ENCODE peak calls at places on chromosomes 6 and 20, in eight cellular contexts. One of them, this sample, is unnamed.

GRCh38 chr6:3431994-3432393 is 24.9 kb downstream of the SLC22A23 start:
- DNase-seq in IMR-90: no peak
- DNase-seq in testis: no peak
- DNase-seq in Peyer's patch: no peak
- DNase-seq in A549: no peak
- DNase-seq in HepG2: no peak
- DNase-seq in body of pancreas: no peak
- DNase-seq in tibial nerve: no peak
- DNase-seq in this sample: no peak

GRCh38 chr6:47023543-47023942 is 18.6 kb downstream of the ADGRF1 start:
- DNase-seq in IMR-90: no peak
- DNase-seq in testis: no peak
- DNase-seq in Peyer's patch: no peak
- DNase-seq in A549: no peak
- DNase-seq in HepG2: no peak
- DNase-seq in body of pancreas: no peak
- DNase-seq in tibial nerve: no peak
- DNase-seq in this sample: no peak

GRCh38 chr20:57308451-57309410 is 20.9 kb upstream of the SPO11 start:
- DNase-seq in IMR-90: no peak
- DNase-seq in testis: no peak
- DNase-seq in Peyer's patch: no peak
- DNase-seq in A549: no peak
- DNase-seq in HepG2: no peak
- DNase-seq in body of pancreas: no peak
- DNase-seq in tibial nerve: no peak
- DNase-seq in this sample: no peak

GRCh38 chr6:144619983-144620382 is 334.8 kb downstream of the UTRN start:
- DNase-seq in IMR-90: peak; percentile 8
- DNase-seq in testis: no peak
- DNase-seq in Peyer's patch: no peak
- DNase-seq in A549: no peak
- DNase-seq in HepG2: no peak
- DNase-seq in body of pancreas: no peak
- DNase-seq in tibial nerve: no peak
- DNase-seq in this sample: no peak

GRCh38 chr20:22333885-22334545 is 250.4 kb downstream of the FOXA2 start:
- DNase-seq in IMR-90: peak; percentile 47
- DNase-seq in testis: peak; percentile 82
- DNase-seq in Peyer's patch: peak; percentile 24
- DNase-seq in A549: peak; percentile 96
- DNase-seq in HepG2: peak; percentile 71
- DNase-seq in body of pancreas: peak; percentile 69
- DNase-seq in tibial nerve: peak; percentile 18
- DNase-seq in this sample: peak; percentile 69

GRCh38 chr6:22113046-22113766 is 183.6 kb downstream of the PRL start:
- DNase-seq in IMR-90: peak; percentile 100
- DNase-seq in testis: no peak
- DNase-seq in Peyer's patch: no peak
- DNase-seq in A549: peak; percentile 55
- DNase-seq in HepG2: no peak
- DNase-seq in body of pancreas: no peak
- DNase-seq in tibial nerve: no peak
- DNase-seq in this sample: no peak

GRCh38 chr6:71466362-71466761 is 177.8 kb downstream of the OGFRL1 start:
- DNase-seq in IMR-90: no peak
- DNase-seq in testis: no peak
- DNase-seq in Peyer's patch: no peak
- DNase-seq in A549: no peak
- DNase-seq in HepG2: no peak
- DNase-seq in body of pancreas: no peak
- DNase-seq in tibial nerve: no peak
- DNase-seq in this sample: no peak

GRCh38 chr20:57851786-57852185 is 142.0 kb upstream of the PMEPA1 start:
- DNase-seq in IMR-90: no peak
- DNase-seq in testis: no peak
- DNase-seq in Peyer's patch: no peak
- DNase-seq in A549: no peak
- DNase-seq in HepG2: no peak
- DNase-seq in body of pancreas: no peak
- DNase-seq in tibial nerve: no peak
- DNase-seq in this sample: no peak

GRCh38 chr6:27250955-27251671 is 3.6 kb downstream of the PRSS16 start:
- DNase-seq in IMR-90: no peak
- DNase-seq in testis: peak; percentile 93
- DNase-seq in Peyer's patch: peak; percentile 87
- DNase-seq in A549: peak; percentile 88
- DNase-seq in HepG2: no peak
- DNase-seq in body of pancreas: peak; percentile 97
- DNase-seq in tibial nerve: no peak
- DNase-seq in this sample: no peak

GRCh38 chr20:51020657-51021056 is 2.2 kb downstream of the KCNG1 start:
- DNase-seq in IMR-90: no peak
- DNase-seq in testis: no peak
- DNase-seq in Peyer's patch: no peak
- DNase-seq in A549: no peak
- DNase-seq in HepG2: no peak
- DNase-seq in body of pancreas: no peak
- DNase-seq in tibial nerve: no peak
- DNase-seq in this sample: no peak

GRCh38 chr6:155085582-155086253 is 90.6 kb downstream of the TIAM2 start:
- DNase-seq in IMR-90: peak; percentile 58
- DNase-seq in testis: peak; percentile 27
- DNase-seq in Peyer's patch: no peak
- DNase-seq in A549: peak; percentile 9
- DNase-seq in HepG2: peak; percentile 77
- DNase-seq in body of pancreas: peak; percentile 73
- DNase-seq in tibial nerve: no peak
- DNase-seq in this sample: peak; percentile 7

GRCh38 chr6:79813854-79814477 is 133.4 kb downstream of the ELOVL4 start:
- DNase-seq in IMR-90: peak; percentile 61
- DNase-seq in testis: peak; percentile 91
- DNase-seq in Peyer's patch: peak; percentile 70
- DNase-seq in A549: peak; percentile 8
- DNase-seq in HepG2: peak; percentile 54
- DNase-seq in body of pancreas: peak; percentile 81
- DNase-seq in tibial nerve: peak; percentile 69
- DNase-seq in this sample: peak; percentile 54

GRCh38 chr6:110944681-110945151 is 13.8 kb upstream of the GTF3C6 start:
- DNase-seq in IMR-90: peak; percentile 93
- DNase-seq in testis: no peak
- DNase-seq in Peyer's patch: no peak
- DNase-seq in A549: peak; percentile 70
- DNase-seq in HepG2: peak; percentile 9
- DNase-seq in body of pancreas: no peak
- DNase-seq in tibial nerve: no peak
- DNase-seq in this sample: peak; percentile 59

GRCh38 chr6:104462811-104463599 is 396.7 kb downstream of the HACE1 start:
- DNase-seq in IMR-90: no peak
- DNase-seq in testis: no peak
- DNase-seq in Peyer's patch: no peak
- DNase-seq in A549: no peak
- DNase-seq in HepG2: peak; percentile 34
- DNase-seq in body of pancreas: no peak
- DNase-seq in tibial nerve: no peak
- DNase-seq in this sample: no peak

GRCh38 chr6:155303361-155303870 is 10.9 kb downstream of the TFB1M start:
- DNase-seq in IMR-90: peak; percentile 30
- DNase-seq in testis: no peak
- DNase-seq in Peyer's patch: no peak
- DNase-seq in A549: no peak
- DNase-seq in HepG2: no peak
- DNase-seq in body of pancreas: no peak
- DNase-seq in tibial nerve: no peak
- DNase-seq in this sample: no peak

GRCh38 chr6:120378582-120379220 is 955.6 kb downstream of the TBC1D32 start:
- DNase-seq in IMR-90: no peak
- DNase-seq in testis: peak; percentile 21
- DNase-seq in Peyer's patch: no peak
- DNase-seq in A549: peak; percentile 6
- DNase-seq in HepG2: peak; percentile 72
- DNase-seq in body of pancreas: peak; percentile 13
- DNase-seq in tibial nerve: no peak
- DNase-seq in this sample: peak; percentile 7

GRCh38 chr6:134910596-134910935 is 39.3 kb downstream of the ALDH8A1 start:
- DNase-seq in IMR-90: no peak
- DNase-seq in testis: no peak
- DNase-seq in Peyer's patch: no peak
- DNase-seq in A549: no peak
- DNase-seq in HepG2: no peak
- DNase-seq in body of pancreas: no peak
- DNase-seq in tibial nerve: no peak
- DNase-seq in this sample: no peak

DNA sequence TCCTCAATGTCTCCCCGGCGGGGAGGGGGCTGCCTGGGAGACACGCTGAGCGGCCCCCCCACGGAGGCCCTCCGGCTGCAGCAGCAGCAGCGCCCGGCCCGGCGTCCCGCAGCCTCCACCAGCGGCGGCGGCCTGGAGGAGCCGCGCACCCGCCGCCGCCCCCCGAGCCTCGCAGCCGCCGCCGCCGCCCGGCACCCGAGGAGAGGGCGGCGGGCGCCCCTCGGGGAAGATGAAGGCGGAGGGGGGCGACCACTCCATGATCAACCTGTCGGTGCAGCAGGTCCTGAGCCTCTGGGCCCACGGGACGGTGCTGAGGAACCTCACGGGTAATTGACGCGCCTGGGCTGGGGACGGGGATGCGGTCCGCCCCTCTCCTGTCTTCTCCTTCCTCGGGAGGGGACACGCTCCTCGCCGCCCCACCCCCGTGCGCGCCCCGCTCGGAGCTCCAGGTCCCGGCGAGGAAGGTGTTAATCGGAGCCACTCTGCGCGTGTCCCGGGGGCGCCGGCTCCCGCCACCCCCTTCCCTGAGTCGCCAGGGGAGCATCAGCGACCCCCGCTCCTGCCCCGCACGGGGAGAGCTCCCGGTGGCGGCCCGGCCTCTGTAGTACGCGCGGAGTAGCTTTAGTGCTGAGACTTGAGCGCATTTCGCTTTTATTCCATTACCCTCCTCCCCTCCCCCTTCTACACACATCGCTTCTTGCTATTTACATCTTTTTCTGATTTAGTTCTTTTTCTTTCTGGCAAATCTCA is 675 bp downstream of the TMEM170B start:
- DNase-seq in IMR-90: no peak
- DNase-seq in testis: peak; percentile 36
- DNase-seq in Peyer's patch: peak; percentile 19
- DNase-seq in A549: peak; percentile 8
- DNase-seq in HepG2: no peak
- DNase-seq in body of pancreas: peak; percentile 29
- DNase-seq in tibial nerve: no peak
- DNase-seq in this sample: peak; percentile 36
- TF ChIP-seq POLR2A in IMR-90: no peak
- TF ChIP-seq POLR2A in testis: no peak
- TF ChIP-seq POLR2A in Peyer's patch: no peak
- TF ChIP-seq POLR2A in A549: no peak
- TF ChIP-seq POLR2A in HepG2: no peak
- TF ChIP-seq POLR2A in body of pancreas: peak; percentile 71
- TF ChIP-seq POLR2A in tibial nerve: no peak
- TF ChIP-seq POLR2A in this sample: no peak

GRCh38 chr6:30847971-30848441 is 36.3 kb upstream of the DDR1 start:
- DNase-seq in IMR-90: no peak
- DNase-seq in testis: no peak
- DNase-seq in Peyer's patch: no peak
- DNase-seq in A549: no peak
- DNase-seq in HepG2: no peak
- DNase-seq in body of pancreas: no peak
- DNase-seq in tibial nerve: no peak
- DNase-seq in this sample: no peak
- TF ChIP-seq POLR2A in IMR-90: no peak
- TF ChIP-seq POLR2A in testis: no peak
- TF ChIP-seq POLR2A in Peyer's patch: no peak
- TF ChIP-seq POLR2A in A549: no peak
- TF ChIP-seq POLR2A in HepG2: no peak
- TF ChIP-seq POLR2A in body of pancreas: no peak
- TF ChIP-seq POLR2A in tibial nerve: no peak
- TF ChIP-seq POLR2A in this sample: no peak

DNA sequence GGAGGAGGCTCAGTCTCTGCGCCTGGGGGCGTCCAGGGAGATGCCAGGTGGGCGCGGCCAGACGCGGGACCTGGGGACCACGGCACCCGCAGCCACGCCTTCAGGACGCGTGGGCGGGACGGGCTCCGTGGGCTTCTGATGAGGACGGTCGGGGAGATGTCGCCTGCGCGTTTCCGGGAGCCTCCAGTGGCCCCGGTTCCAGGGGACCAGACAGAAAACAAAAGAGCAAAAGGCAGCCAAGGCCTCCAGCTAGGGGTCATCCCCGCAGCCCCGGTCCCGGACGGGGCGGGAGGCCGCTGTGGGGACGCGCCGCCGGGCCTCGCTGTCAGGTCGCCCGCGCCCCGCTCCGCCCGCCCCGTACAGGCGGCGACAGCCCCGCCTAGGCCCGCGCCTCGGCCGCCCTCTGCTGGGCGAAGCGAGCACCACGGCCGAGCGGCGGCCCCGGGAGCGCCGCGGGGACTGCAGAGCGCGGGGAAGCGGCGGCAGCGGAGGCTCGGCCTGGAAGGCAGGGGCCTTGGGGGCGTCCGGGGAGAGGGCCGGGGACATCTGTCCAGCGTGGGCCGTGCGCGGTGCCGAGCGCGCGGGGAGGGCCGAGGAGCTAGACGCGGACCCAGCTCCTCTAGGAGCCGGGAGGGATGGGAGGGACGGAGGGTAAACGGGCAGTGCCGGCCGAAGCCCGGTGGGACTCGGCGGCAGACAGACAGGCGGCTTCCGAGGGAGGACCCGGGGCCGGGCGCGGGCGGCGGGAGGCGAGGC is 48.7 kb downstream of the TMEM242 start:
- DNase-seq in IMR-90: peak; percentile 57
- DNase-seq in testis: peak; percentile 73
- DNase-seq in Peyer's patch: peak; percentile 93
- DNase-seq in A549: peak; percentile 67
- DNase-seq in HepG2: peak; percentile 38
- DNase-seq in body of pancreas: peak; percentile 72
- DNase-seq in tibial nerve: peak; percentile 55
- DNase-seq in this sample: peak; percentile 89
- TF ChIP-seq POLR2A in IMR-90: peak; percentile 67
- TF ChIP-seq POLR2A in testis: no peak
- TF ChIP-seq POLR2A in Peyer's patch: no peak
- TF ChIP-seq POLR2A in A549: peak; percentile 3
- TF ChIP-seq POLR2A in HepG2: no peak
- TF ChIP-seq POLR2A in body of pancreas: peak; percentile 28
- TF ChIP-seq POLR2A in tibial nerve: no peak
- TF ChIP-seq POLR2A in this sample: peak; percentile 34

GRCh38 chr6:85917522-85917921 is 274.8 kb upstream of the SYNCRIP start:
- DNase-seq in IMR-90: no peak
- DNase-seq in testis: no peak
- DNase-seq in Peyer's patch: no peak
- DNase-seq in A549: no peak
- DNase-seq in HepG2: no peak
- DNase-seq in body of pancreas: no peak
- DNase-seq in tibial nerve: no peak
- DNase-seq in this sample: no peak

GRCh38 chr6:85911067-85911466 is 268.4 kb upstream of the SYNCRIP start:
- DNase-seq in IMR-90: no peak
- DNase-seq in testis: peak; percentile 14
- DNase-seq in Peyer's patch: no peak
- DNase-seq in A549: no peak
- DNase-seq in HepG2: no peak
- DNase-seq in body of pancreas: no peak
- DNase-seq in tibial nerve: no peak
- DNase-seq in this sample: no peak

GRCh38 chr6:85912582-85912981 is 269.9 kb upstream of the SYNCRIP start:
- DNase-seq in IMR-90: no peak
- DNase-seq in testis: no peak
- DNase-seq in Peyer's patch: no peak
- DNase-seq in A549: no peak
- DNase-seq in HepG2: no peak
- DNase-seq in body of pancreas: no peak
- DNase-seq in tibial nerve: no peak
- DNase-seq in this sample: no peak
- TF ChIP-seq POLR2A in IMR-90: no peak
- TF ChIP-seq POLR2A in testis: no peak
- TF ChIP-seq POLR2A in Peyer's patch: no peak
- TF ChIP-seq POLR2A in A549: no peak
- TF ChIP-seq POLR2A in HepG2: no peak
- TF ChIP-seq POLR2A in body of pancreas: no peak
- TF ChIP-seq POLR2A in tibial nerve: no peak
- TF ChIP-seq POLR2A in this sample: no peak